ENCODE peak calls at places on chromosomes 4 and X, in eight cellular contexts. One of them, this sample, is unnamed.

GRCh38 chr4:172480471-172480870 is 667.3 kb downstream of the GALNTL6 start:
- DNase-seq in endothelial cell of umbilical vein: no peak
- DNase-seq in left ventricle myocardium inferior: no peak
- DNase-seq in kidney: no peak
- DNase-seq in pancreas: no peak
- DNase-seq in esophagus squamous epithelium: no peak
- DNase-seq in OCI-LY7: no peak
- DNase-seq in lower lobe of right lung: no peak
- DNase-seq in this sample: no peak

GRCh38 chrX:123720486-123720885 is 12.4 kb downstream of the THOC2 start:
- DNase-seq in endothelial cell of umbilical vein: no peak
- DNase-seq in left ventricle myocardium inferior: no peak
- DNase-seq in kidney: no peak
- DNase-seq in pancreas: no peak
- DNase-seq in esophagus squamous epithelium: no peak
- DNase-seq in OCI-LY7: no peak
- DNase-seq in lower lobe of right lung: no peak
- DNase-seq in this sample: no peak

GRCh38 chrX:21806691-21807090 is 32.7 kb upstream of the MBTPS2 start:
- DNase-seq in endothelial cell of umbilical vein: no peak
- DNase-seq in left ventricle myocardium inferior: no peak
- DNase-seq in kidney: no peak
- DNase-seq in pancreas: no peak
- DNase-seq in esophagus squamous epithelium: no peak
- DNase-seq in OCI-LY7: no peak
- DNase-seq in lower lobe of right lung: no peak
- DNase-seq in this sample: no peak

GRCh38 chr4:182555997-182556418 is 312.8 kb downstream of the TENM3 start:
- DNase-seq in endothelial cell of umbilical vein: no peak
- DNase-seq in left ventricle myocardium inferior: no peak
- DNase-seq in kidney: no peak
- DNase-seq in pancreas: no peak
- DNase-seq in esophagus squamous epithelium: no peak
- DNase-seq in OCI-LY7: no peak
- DNase-seq in lower lobe of right lung: no peak
- DNase-seq in this sample: no peak

GRCh38 chr4:89482926-89483595 is 175.5 kb upstream of the GPRIN3 start:
- DNase-seq in endothelial cell of umbilical vein: peak; percentile 61
- DNase-seq in left ventricle myocardium inferior: no peak
- DNase-seq in kidney: no peak
- DNase-seq in pancreas: no peak
- DNase-seq in esophagus squamous epithelium: no peak
- DNase-seq in OCI-LY7: no peak
- DNase-seq in lower lobe of right lung: no peak
- DNase-seq in this sample: no peak

GRCh38 chrX:18683027-18683426 is 11.1 kb upstream of the RS1 start:
- DNase-seq in endothelial cell of umbilical vein: no peak
- DNase-seq in left ventricle myocardium inferior: no peak
- DNase-seq in kidney: no peak
- DNase-seq in pancreas: no peak
- DNase-seq in esophagus squamous epithelium: no peak
- DNase-seq in OCI-LY7: no peak
- DNase-seq in lower lobe of right lung: no peak
- DNase-seq in this sample: no peak

GRCh38 chr4:104938624-104939023 is 208.1 kb upstream of the TET2 start:
- DNase-seq in endothelial cell of umbilical vein: no peak
- DNase-seq in left ventricle myocardium inferior: no peak
- DNase-seq in kidney: no peak
- DNase-seq in pancreas: no peak
- DNase-seq in esophagus squamous epithelium: no peak
- DNase-seq in OCI-LY7: no peak
- DNase-seq in lower lobe of right lung: no peak
- DNase-seq in this sample: no peak

GRCh38 chr4:3745886-3746656 is 20.1 kb upstream of the ADRA2C start:
- DNase-seq in endothelial cell of umbilical vein: no peak
- DNase-seq in left ventricle myocardium inferior: no peak
- DNase-seq in kidney: no peak
- DNase-seq in pancreas: no peak
- DNase-seq in esophagus squamous epithelium: no peak
- DNase-seq in OCI-LY7: no peak
- DNase-seq in lower lobe of right lung: no peak
- DNase-seq in this sample: no peak

GRCh38 chrX:118153270-118153669 is 36.7 kb upstream of the KLHL13 start:
- DNase-seq in endothelial cell of umbilical vein: peak; percentile 31
- DNase-seq in left ventricle myocardium inferior: no peak
- DNase-seq in kidney: no peak
- DNase-seq in pancreas: no peak
- DNase-seq in esophagus squamous epithelium: no peak
- DNase-seq in OCI-LY7: no peak
- DNase-seq in lower lobe of right lung: no peak
- DNase-seq in this sample: no peak

GRCh38 chr4:128604840-128605239 is 204.7 kb upstream of the JADE1 start:
- DNase-seq in endothelial cell of umbilical vein: no peak
- DNase-seq in left ventricle myocardium inferior: no peak
- DNase-seq in kidney: no peak
- DNase-seq in pancreas: no peak
- DNase-seq in esophagus squamous epithelium: no peak
- DNase-seq in OCI-LY7: no peak
- DNase-seq in lower lobe of right lung: no peak
- DNase-seq in this sample: no peak

GRCh38 chr4:10006236-10006603 is 15.1 kb downstream of the SLC2A9 start:
- DNase-seq in endothelial cell of umbilical vein: peak; percentile 83
- DNase-seq in left ventricle myocardium inferior: no peak
- DNase-seq in kidney: no peak
- DNase-seq in pancreas: peak; percentile 59
- DNase-seq in esophagus squamous epithelium: no peak
- DNase-seq in OCI-LY7: peak; percentile 12
- DNase-seq in lower lobe of right lung: no peak
- DNase-seq in this sample: no peak

GRCh38 chr4:16225996-16226815 is at the start of gene TAPT1:
- DNase-seq in endothelial cell of umbilical vein: peak; percentile 54
- DNase-seq in left ventricle myocardium inferior: peak; percentile 88
- DNase-seq in kidney: peak; percentile 94
- DNase-seq in pancreas: peak; percentile 82
- DNase-seq in esophagus squamous epithelium: no peak
- DNase-seq in OCI-LY7: peak; percentile 81
- DNase-seq in lower lobe of right lung: peak; percentile 88
- DNase-seq in this sample: peak; percentile 68

GRCh38 chr4:6191448-6192130 is 8.8 kb downstream of the JAKMIP1 start:
- DNase-seq in endothelial cell of umbilical vein: no peak
- DNase-seq in left ventricle myocardium inferior: no peak
- DNase-seq in kidney: peak; percentile 10
- DNase-seq in pancreas: no peak
- DNase-seq in esophagus squamous epithelium: no peak
- DNase-seq in OCI-LY7: no peak
- DNase-seq in lower lobe of right lung: no peak
- DNase-seq in this sample: no peak

GRCh38 chr4:53906786-53907185 is 157.6 kb downstream of the CHIC2 start:
- DNase-seq in endothelial cell of umbilical vein: no peak
- DNase-seq in left ventricle myocardium inferior: no peak
- DNase-seq in kidney: no peak
- DNase-seq in pancreas: no peak
- DNase-seq in esophagus squamous epithelium: no peak
- DNase-seq in OCI-LY7: no peak
- DNase-seq in lower lobe of right lung: no peak
- DNase-seq in this sample: no peak

GRCh38 chr4:8410641-8411271 is 29.8 kb downstream of the ACOX3 start:
- DNase-seq in endothelial cell of umbilical vein: peak; percentile 94
- DNase-seq in left ventricle myocardium inferior: peak; percentile 66
- DNase-seq in kidney: no peak
- DNase-seq in pancreas: no peak
- DNase-seq in esophagus squamous epithelium: no peak
- DNase-seq in OCI-LY7: no peak
- DNase-seq in lower lobe of right lung: peak; percentile 75
- DNase-seq in this sample: no peak

GRCh38 chr4:98864560-98864959 is 64.4 kb downstream of the EIF4E start:
- DNase-seq in endothelial cell of umbilical vein: no peak
- DNase-seq in left ventricle myocardium inferior: no peak
- DNase-seq in kidney: no peak
- DNase-seq in pancreas: no peak
- DNase-seq in esophagus squamous epithelium: no peak
- DNase-seq in OCI-LY7: no peak
- DNase-seq in lower lobe of right lung: no peak
- DNase-seq in this sample: no peak

GRCh38 chr4:10926025-10926424 is 241.5 kb upstream of the CLNK start:
- DNase-seq in endothelial cell of umbilical vein: no peak
- DNase-seq in left ventricle myocardium inferior: no peak
- DNase-seq in kidney: no peak
- DNase-seq in pancreas: no peak
- DNase-seq in esophagus squamous epithelium: no peak
- DNase-seq in OCI-LY7: no peak
- DNase-seq in lower lobe of right lung: no peak
- DNase-seq in this sample: no peak

DNA sequence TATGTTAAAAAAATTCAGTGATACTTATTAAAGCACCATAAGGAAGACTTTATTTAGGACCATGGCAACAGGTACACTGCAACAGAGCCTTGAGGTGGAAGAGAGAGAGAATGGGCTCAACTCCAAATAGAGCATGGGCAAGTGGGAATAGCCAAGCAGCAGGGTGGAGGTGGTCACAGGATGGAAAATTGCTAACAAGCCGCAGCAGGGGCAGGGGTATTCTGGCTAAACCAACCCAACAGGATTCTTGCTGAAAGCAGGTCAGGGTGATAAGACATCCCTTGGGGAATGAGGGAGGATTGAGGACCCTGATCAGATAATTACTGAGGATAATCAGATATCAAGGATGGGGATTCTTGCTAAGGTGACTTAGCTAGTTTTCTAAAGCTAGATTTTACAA is 177.5 kb downstream of the ZIC3 start:
- DNase-seq in endothelial cell of umbilical vein: no peak
- DNase-seq in left ventricle myocardium inferior: no peak
- DNase-seq in kidney: no peak
- DNase-seq in pancreas: no peak
- DNase-seq in esophagus squamous epithelium: no peak
- DNase-seq in OCI-LY7: no peak
- DNase-seq in lower lobe of right lung: no peak
- DNase-seq in this sample: no peak
- H3K27ac ChIP-seq in endothelial cell of umbilical vein: no peak overlapping the region
- H3K27ac ChIP-seq in left ventricle myocardium inferior: no peak overlapping the region
- H3K27ac ChIP-seq in kidney: no peak overlapping the region
- H3K27ac ChIP-seq in pancreas: no peak overlapping the region
- H3K27ac ChIP-seq in esophagus squamous epithelium: no peak overlapping the region
- H3K27ac ChIP-seq in OCI-LY7: no peak overlapping the region
- H3K27ac ChIP-seq in lower lobe of right lung: no peak overlapping the region
- H3K27ac ChIP-seq in this sample: no peak overlapping the region

GRCh38 chr4:48898733-48899431 is 7.7 kb downstream of the OCIAD2 start:
- DNase-seq in endothelial cell of umbilical vein: peak; percentile 78
- DNase-seq in left ventricle myocardium inferior: no peak
- DNase-seq in kidney: no peak
- DNase-seq in pancreas: no peak
- DNase-seq in esophagus squamous epithelium: no peak
- DNase-seq in OCI-LY7: peak; percentile 28
- DNase-seq in lower lobe of right lung: no peak
- DNase-seq in this sample: no peak

GRCh38 chr4:48899432-48899749 is 7.2 kb downstream of the OCIAD2 start:
- DNase-seq in endothelial cell of umbilical vein: no peak
- DNase-seq in left ventricle myocardium inferior: no peak
- DNase-seq in kidney: no peak
- DNase-seq in pancreas: no peak
- DNase-seq in esophagus squamous epithelium: no peak
- DNase-seq in OCI-LY7: no peak
- DNase-seq in lower lobe of right lung: no peak
- DNase-seq in this sample: no peak

GRCh38 chr4:48899950-48900349 is 6.6 kb downstream of the OCIAD2 start:
- DNase-seq in endothelial cell of umbilical vein: peak; percentile 25
- DNase-seq in left ventricle myocardium inferior: no peak
- DNase-seq in kidney: no peak
- DNase-seq in pancreas: no peak
- DNase-seq in esophagus squamous epithelium: no peak
- DNase-seq in OCI-LY7: no peak
- DNase-seq in lower lobe of right lung: no peak
- DNase-seq in this sample: no peak

GRCh38 chr4:48901196-48901595 is 5.4 kb downstream of the OCIAD2 start:
- DNase-seq in endothelial cell of umbilical vein: no peak
- DNase-seq in left ventricle myocardium inferior: no peak
- DNase-seq in kidney: no peak
- DNase-seq in pancreas: no peak
- DNase-seq in esophagus squamous epithelium: no peak
- DNase-seq in OCI-LY7: no peak
- DNase-seq in lower lobe of right lung: no peak
- DNase-seq in this sample: no peak

DNA sequence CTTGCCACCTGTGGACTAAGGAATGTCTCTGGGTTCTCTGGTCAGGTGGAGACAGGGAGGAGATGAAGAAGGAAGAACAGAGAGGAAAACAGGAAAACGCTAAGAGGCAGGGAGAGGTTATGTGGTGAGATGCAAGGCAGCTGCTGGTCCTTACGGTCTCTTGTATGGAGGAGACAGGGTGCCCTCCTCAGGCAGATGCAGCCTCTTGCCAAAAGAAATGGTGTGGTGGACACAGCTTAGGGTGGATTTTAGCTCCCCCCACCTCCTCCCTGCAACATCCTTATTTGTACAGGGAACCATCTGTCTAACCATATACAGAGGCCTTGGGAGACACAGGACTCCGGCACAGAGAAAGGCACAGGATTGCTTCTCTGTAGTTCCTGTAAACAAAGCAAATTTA is 9.7 kb downstream of the OCIAD2 start:
- DNase-seq in endothelial cell of umbilical vein: no peak
- DNase-seq in left ventricle myocardium inferior: no peak
- DNase-seq in kidney: no peak
- DNase-seq in pancreas: no peak
- DNase-seq in esophagus squamous epithelium: no peak
- DNase-seq in OCI-LY7: peak; percentile 13
- DNase-seq in lower lobe of right lung: no peak
- DNase-seq in this sample: no peak
- TF ChIP-seq CTCF in endothelial cell of umbilical vein: no peak
- TF ChIP-seq CTCF in left ventricle myocardium inferior: no peak
- TF ChIP-seq CTCF in kidney: no peak
- TF ChIP-seq CTCF in pancreas: no peak
- TF ChIP-seq CTCF in esophagus squamous epithelium: no peak
- TF ChIP-seq CTCF in OCI-LY7: no peak
- TF ChIP-seq CTCF in lower lobe of right lung: no peak
- TF ChIP-seq CTCF in this sample: no peak

DNA sequence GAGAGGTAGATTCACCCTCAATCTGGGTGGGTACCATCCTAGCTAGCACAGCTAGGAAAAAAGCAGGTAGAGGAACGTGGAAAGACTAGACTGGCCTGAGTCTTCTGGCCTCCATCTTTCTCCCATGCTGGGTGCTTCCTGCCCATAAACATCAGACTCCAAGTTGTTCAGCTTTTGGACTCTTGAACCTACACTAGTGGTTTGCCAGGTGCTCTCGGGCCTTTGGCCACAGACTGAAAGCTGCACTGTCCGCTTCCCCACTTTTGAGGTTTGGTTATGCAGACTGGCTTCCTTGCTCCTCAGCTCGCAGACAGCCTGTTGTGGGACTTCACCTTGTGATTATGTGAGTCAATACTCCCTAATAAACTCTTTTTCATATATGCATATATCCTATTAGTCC is 36.4 kb upstream of the UGT2B4 start:
- DNase-seq in endothelial cell of umbilical vein: no peak
- DNase-seq in left ventricle myocardium inferior: no peak
- DNase-seq in kidney: no peak
- DNase-seq in pancreas: no peak
- DNase-seq in esophagus squamous epithelium: no peak
- DNase-seq in OCI-LY7: no peak
- DNase-seq in lower lobe of right lung: no peak
- DNase-seq in this sample: no peak
- H3K9me3 ChIP-seq in endothelial cell of umbilical vein: no peaks in the 10 kb centered on the region
- H3K9me3 ChIP-seq in left ventricle myocardium inferior: no peaks in the 10 kb centered on the region
- H3K9me3 ChIP-seq in kidney: no peaks in the 10 kb centered on the region
- H3K9me3 ChIP-seq in pancreas: no peaks in the 10 kb centered on the region
- H3K9me3 ChIP-seq in esophagus squamous epithelium: no peaks in the 10 kb centered on the region
- H3K9me3 ChIP-seq in OCI-LY7: no peaks in the 10 kb centered on the region
- H3K9me3 ChIP-seq in lower lobe of right lung: no peaks in the 10 kb centered on the region
- H3K9me3 ChIP-seq in this sample: no peaks in the 10 kb centered on the region

GRCh38 chr4:139017861-139018260 is 2.3 kb downstream of the NOCT start:
- DNase-seq in endothelial cell of umbilical vein: no peak
- DNase-seq in left ventricle myocardium inferior: no peak
- DNase-seq in kidney: no peak
- DNase-seq in pancreas: no peak
- DNase-seq in esophagus squamous epithelium: no peak
- DNase-seq in OCI-LY7: no peak
- DNase-seq in lower lobe of right lung: no peak
- DNase-seq in this sample: no peak
- H3K27ac ChIP-seq in endothelial cell of umbilical vein: no peak overlapping the region
- H3K27ac ChIP-seq in left ventricle myocardium inferior: no peak overlapping the region
- H3K27ac ChIP-seq in kidney: peak overlapping the region; percentile 27
- H3K27ac ChIP-seq in pancreas: no peak overlapping the region
- H3K27ac ChIP-seq in esophagus squamous epithelium: no peak overlapping the region
- H3K27ac ChIP-seq in OCI-LY7: no peak overlapping the region
- H3K27ac ChIP-seq in lower lobe of right lung: no peak overlapping the region
- H3K27ac ChIP-seq in this sample: no peak overlapping the region

This sample was measured in right atrium auricular region.